ENCODE peak calls at places on chromosomes 2 and 18, in four cellular contexts. T is K562, H is IMR-90, W is HepG2. G is an unnamed sample.
A peak's percentile ranks its signal among the peaks of the same experiment; 100 is the strongest.

GRCh38 chr2:25401307-25402021 is 59.7 kb upstream of the DNMT3A start:
- DNase-seq in W (no peak), T (no peak), H (no peak), G (no peak)

GRCh38 chr2:144401036-144401435 is 118.9 kb downstream of the ZEB2 start:
- DNase-seq in H (no peak), T (no peak), W (no peak), G (no peak)

GRCh38 chr2:130871843-130872242 is 35.1 kb downstream of the ARHGEF4 start:
- DNase-seq in H (no peak), T (no peak), W (no peak), G (no peak)

GRCh38 chr2:241762321-241762932 is 14.2 kb upstream of the GAL3ST2 start:
- DNase-seq in T (no peak), W (no peak), H (no peak), G (no peak)

GRCh38 chr2:138512672-138513071 is 11.1 kb downstream of the SPOPL start:
- DNase-seq in T (no peak), H (peak; percentile 28), W (peak; percentile 58), G (no peak)

GRCh38 chr2:70890469-70891065 is 45.1 kb upstream of the ATP6V1B1 start:
- DNase-seq in W (no peak), H (no peak), T (no peak), G (no peak)

GRCh38 chr18:39761273-39761672 is 2193.8 kb upstream of the PIK3C3 start:
- DNase-seq in H (no peak), T (no peak), W (no peak), G (no peak)

GRCh38 chr2:126910637-126911036 is 11.9 kb downstream of the TEX51 start:
- DNase-seq in H (no peak), T (no peak), W (no peak), G (no peak)

GRCh38 chr2:224145751-224146355 is 106.8 kb upstream of the SERPINE2 start:
- DNase-seq in H (peak; percentile 80), W (peak; percentile 98), T (no peak), G (peak; percentile 35)

GRCh38 chr18:59617468-59617932 is 79.7 kb downstream of the CCBE1 start:
- DNase-seq in T (no peak), W (no peak), H (no peak), G (no peak)

GRCh38 chr18:48785091-48785614 is 165.6 kb downstream of the SMAD7 start:
- DNase-seq in H (no peak), W (no peak), T (no peak), G (no peak)

GRCh38 chr2:1556776-1557466 is 143.7 kb downstream of the TPO start:
- DNase-seq in W (peak; percentile 64), H (peak; percentile 81), T (no peak), G (peak; percentile 56)

GRCh38 chr2:47236503-47237215 is 81.6 kb upstream of the STPG4 start:
- DNase-seq in T (no peak), H (peak; percentile 17), W (no peak), G (no peak)

GRCh38 chr18:41871229-41872000 is 83.6 kb upstream of the PIK3C3 start:
- DNase-seq in H (no peak), T (no peak), W (no peak), G (no peak)

GRCh38 chr2:27379840-27380625 is 501 bp downstream of the ZNF513 start:
- DNase-seq in T (peak; percentile 34), W (peak; percentile 81), H (peak; percentile 76), G (peak; percentile 59)

DNA sequence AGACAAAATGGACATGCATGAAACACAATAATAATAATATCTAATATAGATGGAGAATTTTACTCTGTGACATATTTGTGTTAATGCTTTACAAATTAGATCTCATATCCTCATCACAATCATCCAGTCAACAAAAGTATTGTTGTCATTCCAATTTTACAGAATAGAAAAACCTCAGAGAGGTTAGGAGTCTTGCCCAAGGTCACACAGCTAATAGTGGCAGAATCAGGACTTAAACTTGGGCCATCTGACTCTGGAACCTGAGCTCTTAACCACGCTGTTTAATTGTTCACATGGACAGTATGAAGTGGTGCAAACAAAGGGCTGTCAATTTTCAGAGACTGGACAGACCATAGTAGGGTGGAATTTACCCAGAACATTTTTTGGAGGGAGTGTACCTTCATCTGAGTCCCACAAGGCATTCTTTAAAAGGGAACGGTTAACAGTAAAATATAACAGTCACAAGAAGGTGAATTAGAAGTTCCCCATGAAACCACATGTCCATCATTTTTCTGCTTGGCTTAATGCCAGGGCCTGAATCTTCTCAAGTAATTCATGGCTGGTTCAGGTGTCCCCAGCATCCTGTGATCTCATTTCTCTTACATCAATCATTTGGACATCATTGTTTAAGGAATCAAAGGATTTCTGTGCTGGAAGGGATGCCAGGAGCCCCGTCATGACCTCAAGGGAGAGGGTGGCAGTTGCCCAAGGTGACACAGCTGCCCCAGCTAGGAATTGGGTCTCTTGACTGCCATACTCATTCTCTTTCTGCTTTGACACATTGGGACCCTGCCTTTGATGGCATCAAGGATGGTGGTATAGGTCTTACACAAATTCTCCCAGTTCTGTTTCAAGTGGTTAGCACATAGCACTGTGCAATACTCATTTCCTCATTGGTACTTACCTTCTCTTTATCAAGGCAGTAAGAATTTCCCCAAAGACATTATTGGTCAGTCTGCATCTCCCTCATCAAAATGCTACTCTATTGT is 35.6 kb upstream of the CCDC93 start:
- DNase-seq in W (no peak), H (no peak), T (no peak), G (no peak)
- TF ChIP-seq MAZ in W (no peak), H (no peak), T (no peak), G (no peak)

DNA sequence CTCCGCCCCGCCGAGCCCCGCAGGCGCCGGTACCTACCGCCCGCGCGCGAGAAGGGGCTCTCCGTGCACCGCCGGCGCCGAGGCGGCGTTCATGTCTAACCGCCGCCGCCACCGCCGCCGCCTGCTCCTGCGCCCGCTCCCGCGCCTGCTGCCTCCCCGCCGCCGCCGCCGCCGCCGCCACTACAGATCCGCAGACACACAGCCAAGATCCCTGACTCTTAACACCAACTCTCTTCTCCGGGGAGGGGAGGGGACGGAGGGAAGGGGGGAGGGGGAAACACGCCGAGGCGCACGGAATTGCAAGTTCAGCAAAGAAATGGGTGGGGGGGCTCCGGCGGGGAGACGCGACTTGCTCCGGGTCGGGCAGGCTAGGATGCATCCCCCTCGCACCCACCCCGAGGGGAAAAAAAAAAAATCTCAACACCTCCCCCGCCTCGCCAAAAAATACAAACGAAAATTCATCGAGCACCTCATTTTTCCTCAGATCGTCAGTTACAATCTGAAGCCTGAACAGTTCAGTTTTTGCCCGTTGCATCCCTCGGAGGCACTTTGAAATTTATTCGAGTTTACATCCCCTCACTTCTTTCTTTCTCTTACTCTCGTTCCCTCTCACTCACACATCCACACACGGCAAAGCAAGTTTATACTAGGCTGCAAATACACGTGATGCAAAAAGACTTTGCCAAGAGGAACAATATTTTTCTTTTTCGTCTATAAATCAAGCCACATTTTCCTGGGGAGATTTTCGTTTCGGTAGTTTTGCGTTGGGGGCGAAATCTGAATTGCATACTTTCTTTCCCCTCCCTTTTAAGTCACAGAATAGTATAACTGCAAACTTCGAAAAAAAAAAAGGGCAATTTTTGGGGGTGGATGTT is at the start of gene TCF4:
- DNase-seq in W (no peak), H (peak; percentile 52), T (peak; percentile 60), G (peak; percentile 33)
- TF ChIP-seq RFX5 in W (no peak), H (no peak), T (no peak), G (no peak)

GRCh38 chr2:149409506-149409905 is 79.1 kb downstream of the LYPD6 start:
- DNase-seq in W (no peak), H (no peak), T (no peak), G (no peak)
- TF ChIP-seq MAZ in W (no peak), H (no peak), T (no peak), G (no peak)

GRCh38 chr18:30583768-30584167 is 458.8 kb downstream of the DSC3 start:
- DNase-seq in T (no peak), W (no peak), H (no peak), G (no peak)

GRCh38 chr18:30578707-30579106 is 463.8 kb downstream of the DSC3 start:
- DNase-seq in T (no peak), H (no peak), W (no peak), G (no peak)

GRCh38 chr18:30582078-30582477 is 460.5 kb downstream of the DSC3 start:
- DNase-seq in W (no peak), T (no peak), H (no peak), G (no peak)
- TF ChIP-seq RFX5 in W (no peak), T (no peak), H (no peak), G (no peak)